ENCODE peak calls at places on chromosomes 4 and X, in six cellular contexts. One of them, this sample, is unnamed.

GRCh38 chr4:79653871-79654270 is 245.8 kb upstream of the GK2 start:
- DNase-seq in body of pancreas: no peak
- DNase-seq in transverse colon: no peak
- DNase-seq in right cardiac atrium: no peak
- DNase-seq in dorsolateral prefrontal cortex: no peak
- DNase-seq in colonic mucosa: no peak
- DNase-seq in this sample: no peak

GRCh38 chr4:182143086-182143821 is 99.9 kb upstream of the TENM3 start:
- DNase-seq in right cardiac atrium: no peak
- DNase-seq in dorsolateral prefrontal cortex: no peak
- DNase-seq in transverse colon: peak
- DNase-seq in colonic mucosa: peak
- DNase-seq in body of pancreas: peak
- DNase-seq in this sample: no peak

GRCh38 chrX:68827848-68828562 is 816 bp upstream of the EFNB1 start:
- DNase-seq in body of pancreas: peak
- DNase-seq in right cardiac atrium: peak
- DNase-seq in transverse colon: peak
- DNase-seq in colonic mucosa: peak
- DNase-seq in dorsolateral prefrontal cortex: peak
- DNase-seq in this sample: peak

GRCh38 chr4:128601992-128602695 is 207.4 kb upstream of the JADE1 start:
- DNase-seq in colonic mucosa: no peak
- DNase-seq in transverse colon: no peak
- DNase-seq in dorsolateral prefrontal cortex: no peak
- DNase-seq in right cardiac atrium: peak
- DNase-seq in body of pancreas: peak
- DNase-seq in this sample: peak

GRCh38 chr4:1575418-1576199 is 108.5 kb downstream of the FAM53A start:
- DNase-seq in dorsolateral prefrontal cortex: no peak
- DNase-seq in right cardiac atrium: peak
- DNase-seq in body of pancreas: no peak
- DNase-seq in transverse colon: no peak
- DNase-seq in colonic mucosa: no peak
- DNase-seq in this sample: no peak

GRCh38 chr4:98997176-98997575 is 1.7 kb downstream of the METAP1 start:
- DNase-seq in right cardiac atrium: no peak
- DNase-seq in body of pancreas: no peak
- DNase-seq in colonic mucosa: no peak
- DNase-seq in dorsolateral prefrontal cortex: no peak
- DNase-seq in transverse colon: no peak
- DNase-seq in this sample: no peak

GRCh38 chr4:845836-846251 is 19.9 kb upstream of the CPLX1 start:
- DNase-seq in transverse colon: no peak
- DNase-seq in body of pancreas: no peak
- DNase-seq in colonic mucosa: no peak
- DNase-seq in dorsolateral prefrontal cortex: no peak
- DNase-seq in right cardiac atrium: peak
- DNase-seq in this sample: no peak

GRCh38 chr4:183658362-183659028 is 490 bp downstream of the RWDD4 start:
- DNase-seq in transverse colon: peak
- DNase-seq in dorsolateral prefrontal cortex: peak
- DNase-seq in right cardiac atrium: peak
- DNase-seq in colonic mucosa: peak
- DNase-seq in body of pancreas: peak
- DNase-seq in this sample: no peak

GRCh38 chr4:8526363-8526855 is 53.8 kb upstream of the GPR78 start:
- DNase-seq in body of pancreas: no peak
- DNase-seq in right cardiac atrium: no peak
- DNase-seq in dorsolateral prefrontal cortex: no peak
- DNase-seq in transverse colon: no peak
- DNase-seq in colonic mucosa: no peak
- DNase-seq in this sample: no peak

GRCh38 chr4:32032136-32032672 is 1312.0 kb downstream of the PCDH7 start:
- DNase-seq in right cardiac atrium: no peak
- DNase-seq in dorsolateral prefrontal cortex: no peak
- DNase-seq in colonic mucosa: no peak
- DNase-seq in transverse colon: no peak
- DNase-seq in body of pancreas: no peak
- DNase-seq in this sample: no peak

GRCh38 chrX:111387470-111387869 is 24.5 kb downstream of the DCX start:
- DNase-seq in body of pancreas: no peak
- DNase-seq in right cardiac atrium: no peak
- DNase-seq in transverse colon: no peak
- DNase-seq in dorsolateral prefrontal cortex: no peak
- DNase-seq in colonic mucosa: no peak
- DNase-seq in this sample: no peak

GRCh38 chrX:70434914-70435586 is 9.6 kb upstream of the DLG3 start:
- DNase-seq in body of pancreas: peak
- DNase-seq in right cardiac atrium: peak
- DNase-seq in colonic mucosa: no peak
- DNase-seq in transverse colon: no peak
- DNase-seq in dorsolateral prefrontal cortex: no peak
- DNase-seq in this sample: no peak

GRCh38 chr4:80361329-80361900 is 25.9 kb downstream of the CFAP299 start:
- DNase-seq in right cardiac atrium: no peak
- DNase-seq in dorsolateral prefrontal cortex: no peak
- DNase-seq in colonic mucosa: no peak
- DNase-seq in body of pancreas: no peak
- DNase-seq in transverse colon: no peak
- DNase-seq in this sample: no peak

GRCh38 chr4:67861513-67861912 is 22.3 kb downstream of the TMPRSS11D start:
- DNase-seq in dorsolateral prefrontal cortex: no peak
- DNase-seq in colonic mucosa: no peak
- DNase-seq in body of pancreas: no peak
- DNase-seq in right cardiac atrium: no peak
- DNase-seq in transverse colon: no peak
- DNase-seq in this sample: no peak

GRCh38 chrX:107733686-107734085 is 41.9 kb downstream of the TSC22D3 start:
- DNase-seq in colonic mucosa: no peak
- DNase-seq in body of pancreas: no peak
- DNase-seq in dorsolateral prefrontal cortex: no peak
- DNase-seq in transverse colon: no peak
- DNase-seq in right cardiac atrium: no peak
- DNase-seq in this sample: no peak

GRCh38 chr4:158159054-158159717 is 13.6 kb downstream of the GASK1B start:
- DNase-seq in colonic mucosa: no peak
- DNase-seq in transverse colon: no peak
- DNase-seq in body of pancreas: no peak
- DNase-seq in right cardiac atrium: no peak
- DNase-seq in dorsolateral prefrontal cortex: no peak
- DNase-seq in this sample: no peak

DNA sequence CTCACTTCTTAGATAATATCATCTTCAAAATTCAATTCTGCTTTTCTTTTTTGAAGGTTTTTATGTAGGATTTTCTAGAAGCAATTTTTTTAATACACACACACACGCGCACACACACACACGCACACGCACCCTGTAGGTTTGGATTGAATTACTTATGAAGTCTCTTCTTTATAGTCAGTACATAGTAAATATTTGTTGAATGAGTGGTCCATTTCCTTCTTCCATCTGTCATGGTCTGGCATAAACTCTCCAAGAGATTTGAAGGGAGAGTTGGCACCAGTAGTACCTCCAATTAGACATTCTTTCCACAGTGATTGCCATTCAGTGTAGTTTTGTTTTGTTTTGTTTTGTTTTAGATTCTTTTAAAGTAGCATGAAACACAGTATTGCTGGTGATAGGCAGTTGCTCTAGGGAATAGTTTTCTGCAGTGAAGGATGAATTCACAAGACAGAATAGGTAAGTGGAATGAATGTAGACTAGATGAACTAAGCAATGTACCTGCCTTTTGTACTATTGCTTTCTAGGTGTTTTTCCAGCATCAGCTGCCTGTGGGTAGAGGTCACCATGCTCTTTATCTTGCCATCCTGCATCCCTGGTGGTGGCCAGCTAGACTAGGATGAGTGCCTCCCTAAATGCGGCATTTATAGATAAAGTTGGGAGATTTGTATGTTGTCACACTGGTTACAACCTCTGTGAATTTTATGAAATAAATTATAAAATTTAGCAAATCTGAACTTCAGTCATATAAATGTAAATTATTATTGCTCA is 20.5 kb downstream of the PDLIM5 start:
- DNase-seq in colonic mucosa: no peak
- DNase-seq in transverse colon: no peak
- DNase-seq in right cardiac atrium: no peak
- DNase-seq in dorsolateral prefrontal cortex: no peak
- DNase-seq in body of pancreas: no peak
- DNase-seq in this sample: no peak
- H3K27ac ChIP-seq in colonic mucosa: no peak
- H3K27ac ChIP-seq in transverse colon: no peak
- H3K27ac ChIP-seq in right cardiac atrium: peak
- H3K27ac ChIP-seq in dorsolateral prefrontal cortex: no peak
- H3K27ac ChIP-seq in body of pancreas: peak
- H3K27ac ChIP-seq in this sample: no peak

DNA sequence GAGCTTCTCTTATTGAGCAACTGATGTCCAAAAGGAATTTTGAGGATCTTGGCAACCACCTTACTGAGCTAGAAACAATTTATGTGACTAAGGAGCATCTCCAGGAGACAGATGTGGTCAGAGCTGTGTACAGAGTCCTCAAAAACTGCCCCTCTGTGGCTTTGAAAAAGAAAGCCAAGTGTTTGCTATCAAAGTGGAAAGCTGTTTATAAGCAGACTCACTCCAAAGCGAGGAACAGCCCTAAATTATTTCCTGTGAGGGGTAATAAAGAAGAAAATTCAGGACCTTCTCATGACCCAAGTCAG is 9.5 kb downstream of the TCEANC start:
- DNase-seq in body of pancreas: no peak
- DNase-seq in dorsolateral prefrontal cortex: no peak
- DNase-seq in colonic mucosa: no peak
- DNase-seq in transverse colon: no peak
- DNase-seq in right cardiac atrium: no peak
- DNase-seq in this sample: no peak
- H3K27ac ChIP-seq in body of pancreas: no peak
- H3K27ac ChIP-seq in dorsolateral prefrontal cortex: no peak
- H3K27ac ChIP-seq in colonic mucosa: peak
- H3K27ac ChIP-seq in transverse colon: peak
- H3K27ac ChIP-seq in right cardiac atrium: no peak
- H3K27ac ChIP-seq in this sample: no peak

GRCh38 chr4:87117051-87117729 is 103.2 kb downstream of the KLHL8 start:
- DNase-seq in colonic mucosa: no peak
- DNase-seq in transverse colon: no peak
- DNase-seq in body of pancreas: no peak
- DNase-seq in dorsolateral prefrontal cortex: no peak
- DNase-seq in right cardiac atrium: no peak
- DNase-seq in this sample: no peak
- H3K27ac ChIP-seq in colonic mucosa: no peak
- H3K27ac ChIP-seq in transverse colon: peak
- H3K27ac ChIP-seq in body of pancreas: peak
- H3K27ac ChIP-seq in dorsolateral prefrontal cortex: no peak
- H3K27ac ChIP-seq in right cardiac atrium: peak
- H3K27ac ChIP-seq in this sample: peak

GRCh38 chrX:43860646-43861370 is 21.4 kb downstream of the MAOB start:
- DNase-seq in colonic mucosa: no peak
- DNase-seq in body of pancreas: peak
- DNase-seq in right cardiac atrium: no peak
- DNase-seq in dorsolateral prefrontal cortex: no peak
- DNase-seq in transverse colon: no peak
- DNase-seq in this sample: no peak

GRCh38 chrX:43862434-43862833 is 19.8 kb downstream of the MAOB start:
- DNase-seq in body of pancreas: no peak
- DNase-seq in right cardiac atrium: no peak
- DNase-seq in colonic mucosa: no peak
- DNase-seq in transverse colon: no peak
- DNase-seq in dorsolateral prefrontal cortex: no peak
- DNase-seq in this sample: no peak

GRCh38 chrX:43866423-43866822 is 15.8 kb downstream of the MAOB start:
- DNase-seq in right cardiac atrium: no peak
- DNase-seq in body of pancreas: no peak
- DNase-seq in colonic mucosa: no peak
- DNase-seq in dorsolateral prefrontal cortex: no peak
- DNase-seq in transverse colon: no peak
- DNase-seq in this sample: no peak

GRCh38 chrX:43865791-43866190 is 16.5 kb downstream of the MAOB start:
- DNase-seq in right cardiac atrium: no peak
- DNase-seq in transverse colon: no peak
- DNase-seq in colonic mucosa: no peak
- DNase-seq in dorsolateral prefrontal cortex: no peak
- DNase-seq in body of pancreas: no peak
- DNase-seq in this sample: no peak

GRCh38 chrX:43861750-43862149 is 20.5 kb downstream of the MAOB start:
- DNase-seq in colonic mucosa: no peak
- DNase-seq in body of pancreas: no peak
- DNase-seq in right cardiac atrium: no peak
- DNase-seq in dorsolateral prefrontal cortex: no peak
- DNase-seq in transverse colon: no peak
- DNase-seq in this sample: no peak
- H3K27ac ChIP-seq in colonic mucosa: no peak
- H3K27ac ChIP-seq in body of pancreas: no peak
- H3K27ac ChIP-seq in right cardiac atrium: no peak
- H3K27ac ChIP-seq in dorsolateral prefrontal cortex: no peak
- H3K27ac ChIP-seq in transverse colon: no peak
- H3K27ac ChIP-seq in this sample: peak

GRCh38 chr4:40232610-40233009 is 35.8 kb downstream of the RHOH start:
- DNase-seq in transverse colon: no peak
- DNase-seq in right cardiac atrium: no peak
- DNase-seq in colonic mucosa: no peak
- DNase-seq in body of pancreas: no peak
- DNase-seq in dorsolateral prefrontal cortex: no peak
- DNase-seq in this sample: no peak
- H3K27ac ChIP-seq in transverse colon: no peak
- H3K27ac ChIP-seq in right cardiac atrium: no peak
- H3K27ac ChIP-seq in colonic mucosa: no peak
- H3K27ac ChIP-seq in body of pancreas: no peak
- H3K27ac ChIP-seq in dorsolateral prefrontal cortex: no peak
- H3K27ac ChIP-seq in this sample: no peak

GRCh38 chr4:163564221-163564720 is 69.8 kb downstream of the TMA16 start:
- DNase-seq in dorsolateral prefrontal cortex: no peak
- DNase-seq in right cardiac atrium: no peak
- DNase-seq in transverse colon: no peak
- DNase-seq in body of pancreas: no peak
- DNase-seq in colonic mucosa: no peak
- DNase-seq in this sample: no peak
- H3K27ac ChIP-seq in dorsolateral prefrontal cortex: no peak
- H3K27ac ChIP-seq in right cardiac atrium: no peak
- H3K27ac ChIP-seq in transverse colon: no peak
- H3K27ac ChIP-seq in body of pancreas: no peak
- H3K27ac ChIP-seq in colonic mucosa: no peak
- H3K27ac ChIP-seq in this sample: no peak

GRCh38 chr4:6773616-6774540 is 8.6 kb upstream of the KIAA0232 start:
- DNase-seq in right cardiac atrium: no peak
- DNase-seq in dorsolateral prefrontal cortex: no peak
- DNase-seq in colonic mucosa: no peak
- DNase-seq in transverse colon: no peak
- DNase-seq in body of pancreas: peak
- DNase-seq in this sample: no peak

GRCh38 chr4:6770581-6771228 is 11.8 kb upstream of the KIAA0232 start:
- DNase-seq in right cardiac atrium: no peak
- DNase-seq in body of pancreas: no peak
- DNase-seq in dorsolateral prefrontal cortex: no peak
- DNase-seq in colonic mucosa: no peak
- DNase-seq in transverse colon: no peak
- DNase-seq in this sample: no peak

GRCh38 chr4:6772223-6772928 is 10.2 kb upstream of the KIAA0232 start:
- DNase-seq in right cardiac atrium: no peak
- DNase-seq in transverse colon: peak
- DNase-seq in body of pancreas: peak
- DNase-seq in dorsolateral prefrontal cortex: no peak
- DNase-seq in colonic mucosa: peak
- DNase-seq in this sample: no peak

GRCh38 chr4:6771229-6771671 is 11.3 kb upstream of the KIAA0232 start:
- DNase-seq in colonic mucosa: no peak
- DNase-seq in transverse colon: no peak
- DNase-seq in dorsolateral prefrontal cortex: no peak
- DNase-seq in right cardiac atrium: peak
- DNase-seq in body of pancreas: no peak
- DNase-seq in this sample: no peak

GRCh38 chr4:6773106-6773505 is 9.4 kb upstream of the KIAA0232 start:
- DNase-seq in transverse colon: no peak
- DNase-seq in body of pancreas: no peak
- DNase-seq in dorsolateral prefrontal cortex: no peak
- DNase-seq in right cardiac atrium: no peak
- DNase-seq in colonic mucosa: peak
- DNase-seq in this sample: no peak
- H3K27ac ChIP-seq in transverse colon: peak
- H3K27ac ChIP-seq in body of pancreas: peak
- H3K27ac ChIP-seq in dorsolateral prefrontal cortex: no peak
- H3K27ac ChIP-seq in right cardiac atrium: peak
- H3K27ac ChIP-seq in colonic mucosa: peak
- H3K27ac ChIP-seq in this sample: peak

This sample was measured in right atrium auricular region.